ENCODE peak calls at places on chromosome 9, in nine cellular contexts. M is CD8-positive, alpha-beta T cell; O is BE2C; K is NB4; R is transverse colon; L is fibroblast of lung; I is GM12878; V is AG04450; W is heart right ventricle. Y is an unnamed sample.

GRCh38 chr9:14561929-14562386 is 131.3 kb downstream of the ZDHHC21 start:
- DNase-seq in V (no peak), W (no peak), M (no peak), O (no peak), I (no peak), R (no peak), L (no peak), K (no peak), Y (no peak)

GRCh38 chr9:75906531-75906930 is 16.1 kb downstream of the PCSK5 start:
- DNase-seq in M (no peak), K (no peak), L (no peak), W (no peak), V (no peak), I (no peak), O (no peak), R (no peak), Y (no peak)

GRCh38 chr9:132627594-132627993 is 42.2 kb downstream of the DDX31 start:
- DNase-seq in V (no peak), O (no peak), I (no peak), W (no peak), M (no peak), R (no peak), L (no peak), K (no peak), Y (no peak)

GRCh38 chr9:112820886-112821285 is 69.8 kb downstream of the SLC46A2 start:
- DNase-seq in L (peak), I (no peak), R (no peak), O (no peak), M (no peak), K (no peak), V (peak), W (no peak), Y (no peak)

GRCh38 chr9:125521462-125522327 is 185.3 kb downstream of the MAPKAP1 start:
- DNase-seq in L (peak), K (peak), M (peak), R (no peak), O (no peak), V (peak), W (no peak), I (no peak), Y (peak)

GRCh38 chr9:34559616-34560546 is 29.6 kb downstream of the CNTFR start:
- DNase-seq in K (peak), W (peak), O (no peak), L (peak), M (no peak), I (no peak), R (peak), V (no peak), Y (no peak)

GRCh38 chr9:134399435-134400056 is 73.3 kb downstream of the RXRA start:
- DNase-seq in L (peak), W (no peak), K (peak), M (no peak), R (no peak), O (no peak), V (no peak), I (no peak), Y (no peak)

GRCh38 chr9:117703538-117703937 is 665 bp upstream of the TLR4 start:
- DNase-seq in L (peak), O (no peak), V (no peak), K (no peak), I (no peak), R (no peak), M (no peak), W (no peak), Y (no peak)

GRCh38 chr9:29826421-29826820 is 2253.1 kb upstream of the C9orf72 start:
- DNase-seq in I (no peak), M (no peak), L (no peak), W (no peak), K (no peak), V (no peak), O (no peak), R (no peak), Y (no peak)

GRCh38 chr9:27572918-27573698 is at the start of gene C9orf72:
- DNase-seq in K (peak), L (no peak), O (peak), V (no peak), R (peak), I (no peak), M (peak), W (peak), Y (peak)

GRCh38 chr9:88280816-88281382 is 107.3 kb upstream of the SPIN1 start:
- DNase-seq in O (no peak), M (no peak), I (no peak), R (no peak), W (no peak), L (peak), K (peak), V (no peak), Y (no peak)

GRCh38 chr9:10921671-10922070 is 308.9 kb upstream of the PTPRD start:
- DNase-seq in R (no peak), L (no peak), W (no peak), I (no peak), K (no peak), V (no peak), O (no peak), M (no peak), Y (no peak)

DNA sequence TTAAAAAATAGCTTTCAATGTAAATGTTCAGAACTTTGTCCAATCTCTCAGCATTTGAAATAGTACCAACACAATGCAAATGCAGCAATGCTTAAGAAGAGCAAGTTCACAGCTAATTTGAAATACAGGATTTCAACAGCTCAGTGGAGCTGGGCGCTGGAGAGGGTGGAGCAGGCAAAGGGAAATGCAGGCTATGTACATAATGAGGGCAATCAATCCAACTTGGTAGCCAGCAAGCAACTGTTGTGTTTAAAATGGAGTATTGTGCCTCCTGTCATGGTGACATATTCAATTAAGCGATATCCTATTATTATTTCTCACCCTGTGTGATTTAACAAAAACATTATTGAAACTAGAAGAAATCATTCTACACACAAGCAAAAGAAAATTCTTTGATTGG is 568.8 kb downstream of the PSAT1 start:
- DNase-seq in L (no peak), O (no peak), I (no peak), M (no peak), W (no peak), V (no peak), K (no peak), R (no peak), Y (no peak)
- TF ChIP-seq CTCF in L (no peak), O (no peak), I (no peak), M (no peak), W (no peak), V (no peak), K (no peak), R (no peak), Y (no peak)

DNA sequence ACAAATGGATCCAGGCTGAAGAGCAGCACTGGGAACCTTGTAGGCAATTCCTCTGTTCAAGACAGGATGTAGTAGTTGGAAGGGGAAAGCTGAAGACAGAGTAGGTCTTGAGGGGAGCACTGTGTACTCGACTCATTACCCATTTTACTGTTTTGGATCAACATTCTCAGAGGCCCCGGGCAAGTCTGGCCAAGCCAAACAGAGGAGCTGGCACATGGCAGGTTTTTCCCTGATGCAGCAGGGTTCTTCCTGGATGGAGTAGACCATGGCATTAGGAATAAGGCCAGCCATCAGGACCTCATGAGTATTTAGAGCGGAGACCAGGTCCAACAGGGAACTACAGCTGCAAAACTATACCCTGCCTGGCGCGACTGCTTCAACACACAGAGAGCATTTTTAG is 4.4 kb downstream of the SVEP1 start:
- DNase-seq in L (peak), W (no peak), I (no peak), M (no peak), R (no peak), O (no peak), K (no peak), V (no peak), Y (no peak)
- H3K4me3 ChIP-seq in L (no peak), W (no peak), I (no peak), M (no peak), R (no peak), O (no peak), K (no peak), V (no peak), Y (no peak)

DNA sequence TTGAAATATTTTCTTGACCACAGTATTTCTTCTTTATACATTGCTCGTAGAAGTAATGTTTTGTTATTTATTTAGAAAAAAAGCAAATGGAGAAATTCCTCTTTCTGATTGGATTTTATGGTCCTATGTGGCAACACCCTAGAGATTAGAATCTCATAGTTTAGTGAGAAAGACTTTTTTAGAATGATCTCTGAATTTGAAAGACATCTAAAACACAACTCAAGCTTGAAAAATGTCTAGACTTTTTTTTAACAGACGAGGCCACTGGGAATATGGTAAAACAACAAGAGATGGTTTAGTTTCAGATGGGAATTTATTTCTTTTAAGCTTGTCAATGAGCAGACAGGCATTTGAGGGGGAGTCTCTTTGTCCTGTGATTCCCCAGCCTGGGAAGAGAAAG is 122.1 kb downstream of the NTRK2 start:
- DNase-seq in M (no peak), O (no peak), I (no peak), R (no peak), K (no peak), W (no peak), V (no peak), L (no peak), Y (no peak)
- TF ChIP-seq CTCF in M (no peak), O (no peak), I (no peak), R (no peak), K (no peak), W (no peak), V (no peak), L (no peak), Y (no peak)

GRCh38 chr9:127567119-127567897 is 44.8 kb upstream of the STXBP1 start:
- DNase-seq in L (no peak), M (no peak), K (peak), O (no peak), V (no peak), W (peak), I (no peak), R (peak), Y (no peak)

GRCh38 chr9:127567898-127568617 is 44.0 kb upstream of the STXBP1 start:
- DNase-seq in M (no peak), L (no peak), O (no peak), V (no peak), W (no peak), R (peak), I (no peak), K (peak), Y (no peak)

GRCh38 chr9:127565231-127565630 is 46.8 kb upstream of the STXBP1 start:
- DNase-seq in M (no peak), I (no peak), V (no peak), R (no peak), L (no peak), W (no peak), O (no peak), K (no peak), Y (no peak)

GRCh38 chr9:127568618-127568970 is 43.5 kb upstream of the STXBP1 start:
- DNase-seq in R (no peak), V (no peak), K (peak), I (no peak), L (no peak), M (no peak), O (no peak), W (no peak), Y (no peak)

DNA sequence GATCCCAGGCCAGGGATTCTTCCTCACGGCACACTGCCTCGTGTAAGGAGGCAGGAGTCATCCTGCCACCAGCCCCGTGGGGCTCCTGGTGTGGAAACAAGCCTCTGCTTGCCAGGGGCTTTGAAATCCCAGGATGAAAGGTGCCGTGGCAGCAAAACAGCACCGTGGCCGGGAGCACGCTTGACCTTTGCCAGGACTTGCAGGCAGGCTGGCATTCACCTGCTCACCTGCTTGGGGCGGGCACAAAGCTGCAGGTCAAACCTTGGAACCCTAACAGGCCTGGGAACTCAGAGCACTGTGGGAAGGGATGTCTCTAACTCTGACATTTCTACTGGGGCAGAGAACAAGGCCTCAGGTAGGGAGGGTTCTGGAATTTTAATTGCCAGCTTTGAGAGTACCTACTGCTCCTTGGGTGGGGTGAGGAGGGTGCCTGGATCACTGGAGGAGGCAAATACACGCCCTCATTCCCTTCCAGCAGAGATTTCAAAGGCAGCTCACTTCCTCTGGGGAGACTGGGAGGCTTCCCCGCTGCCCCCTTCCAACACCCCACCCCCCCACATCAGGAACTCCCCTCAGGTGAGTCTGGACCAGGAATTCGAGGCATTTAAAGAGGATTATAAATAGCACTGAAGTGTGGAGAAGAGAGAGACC is 45.6 kb upstream of the STXBP1 start:
- DNase-seq in M (no peak), K (no peak), R (peak), I (no peak), W (no peak), V (no peak), O (no peak), L (no peak), Y (no peak)
- H3K4me3 ChIP-seq in M (no peak), K (no peak), R (peak), I (no peak), W (peak), V (peak), O (no peak), L (peak), Y (no peak)

DNA sequence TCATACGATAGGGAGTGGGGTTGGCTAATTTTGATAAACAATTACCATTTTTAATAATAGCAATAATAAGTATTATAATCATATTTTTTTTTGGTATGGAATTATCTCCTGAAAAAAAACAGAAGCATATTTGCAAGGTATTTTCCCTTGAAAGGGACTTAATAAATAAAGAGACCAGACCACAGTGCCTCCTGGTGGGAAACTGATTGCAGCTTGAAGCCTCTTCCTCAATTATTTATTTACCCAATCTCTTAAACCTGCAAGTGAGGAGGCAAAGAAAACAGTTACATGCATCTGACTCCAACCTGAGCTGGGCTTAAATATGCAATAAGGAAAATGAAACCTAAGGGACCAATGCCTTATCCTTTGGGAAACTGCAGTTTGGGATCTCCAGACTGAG is 388.1 kb upstream of the ACO1 start:
- DNase-seq in M (no peak), V (no peak), L (no peak), W (no peak), K (peak), O (no peak), I (no peak), R (no peak), Y (no peak)
- TF ChIP-seq CTCF in M (no peak), V (no peak), L (no peak), W (no peak), K (peak), O (peak), I (no peak), R (no peak), Y (no peak)